ENCODE peak calls at places on chromosomes 13 and 19, in seven cellular contexts. One of them, this sample, is unnamed.

GRCh38 chr13:40440990-40441820 is 225.2 kb downstream of the FOXO1 start:
- DNase-seq in kidney: peak; percentile 89
- DNase-seq in stomach: peak; percentile 88
- DNase-seq in lower lobe of right lung: peak; percentile 55
- DNase-seq in lower leg skin: peak; percentile 63
- DNase-seq in fibroblast of mammary gland: peak; percentile 69
- DNase-seq in AG04450: no peak
- DNase-seq in this sample: peak; percentile 83

GRCh38 chr13:105159794-105160193 is 1375.7 kb downstream of the EFNB2 start:
- DNase-seq in fibroblast of mammary gland: no peak
- DNase-seq in lower lobe of right lung: no peak
- DNase-seq in lower leg skin: no peak
- DNase-seq in stomach: no peak
- DNase-seq in kidney: no peak
- DNase-seq in AG04450: no peak
- DNase-seq in this sample: no peak

GRCh38 chr13:32300406-32300805 is 14.8 kb downstream of the ZAR1L start:
- DNase-seq in kidney: no peak
- DNase-seq in stomach: no peak
- DNase-seq in fibroblast of mammary gland: no peak
- DNase-seq in AG04450: no peak
- DNase-seq in lower leg skin: no peak
- DNase-seq in lower lobe of right lung: no peak
- DNase-seq in this sample: no peak

GRCh38 chr19:6030214-6030507 is 52.2 kb upstream of the RANBP3 start:
- DNase-seq in stomach: no peak
- DNase-seq in fibroblast of mammary gland: peak; percentile 87
- DNase-seq in lower lobe of right lung: no peak
- DNase-seq in AG04450: peak; percentile 36
- DNase-seq in kidney: no peak
- DNase-seq in lower leg skin: no peak
- DNase-seq in this sample: no peak

GRCh38 chr13:81017525-81018152 is 676.7 kb upstream of the SPRY2 start:
- DNase-seq in lower lobe of right lung: no peak
- DNase-seq in lower leg skin: no peak
- DNase-seq in AG04450: no peak
- DNase-seq in stomach: no peak
- DNase-seq in fibroblast of mammary gland: peak; percentile 67
- DNase-seq in kidney: no peak
- DNase-seq in this sample: peak; percentile 7

GRCh38 chr13:73299787-73300186 is 241.0 kb downstream of the KLF5 start:
- DNase-seq in lower lobe of right lung: no peak
- DNase-seq in lower leg skin: no peak
- DNase-seq in kidney: no peak
- DNase-seq in AG04450: peak; percentile 13
- DNase-seq in fibroblast of mammary gland: no peak
- DNase-seq in stomach: no peak
- DNase-seq in this sample: no peak

GRCh38 chr19:16164222-16164890 is 9.0 kb downstream of the CIB3 start:
- DNase-seq in stomach: no peak
- DNase-seq in fibroblast of mammary gland: no peak
- DNase-seq in AG04450: no peak
- DNase-seq in lower lobe of right lung: no peak
- DNase-seq in kidney: no peak
- DNase-seq in lower leg skin: no peak
- DNase-seq in this sample: no peak

GRCh38 chr13:47708386-47708785 is 292.7 kb downstream of the SUCLA2 start:
- DNase-seq in AG04450: no peak
- DNase-seq in stomach: no peak
- DNase-seq in lower lobe of right lung: no peak
- DNase-seq in kidney: no peak
- DNase-seq in lower leg skin: no peak
- DNase-seq in fibroblast of mammary gland: peak; percentile 84
- DNase-seq in this sample: no peak

GRCh38 chr13:108777421-108778420 is 148.3 kb downstream of the MYO16 start:
- DNase-seq in stomach: no peak
- DNase-seq in kidney: no peak
- DNase-seq in lower lobe of right lung: no peak
- DNase-seq in fibroblast of mammary gland: peak; percentile 41
- DNase-seq in AG04450: peak; percentile 21
- DNase-seq in lower leg skin: no peak
- DNase-seq in this sample: no peak

GRCh38 chr13:112245179-112245724 is 130.9 kb upstream of the SPACA7 start:
- DNase-seq in AG04450: no peak
- DNase-seq in kidney: peak; percentile 59
- DNase-seq in lower lobe of right lung: no peak
- DNase-seq in lower leg skin: no peak
- DNase-seq in stomach: no peak
- DNase-seq in fibroblast of mammary gland: no peak
- DNase-seq in this sample: no peak

GRCh38 chr19:18401580-18402112 is 4.2 kb upstream of the LRRC25 start:
- DNase-seq in kidney: peak; percentile 80
- DNase-seq in lower lobe of right lung: peak; percentile 86
- DNase-seq in fibroblast of mammary gland: peak; percentile 71
- DNase-seq in lower leg skin: peak; percentile 74
- DNase-seq in stomach: no peak
- DNase-seq in AG04450: no peak
- DNase-seq in this sample: no peak

GRCh38 chr13:101258071-101258470 is 158.2 kb downstream of the NALCN start:
- DNase-seq in AG04450: no peak
- DNase-seq in stomach: no peak
- DNase-seq in kidney: no peak
- DNase-seq in fibroblast of mammary gland: peak; percentile 92
- DNase-seq in lower leg skin: no peak
- DNase-seq in lower lobe of right lung: no peak
- DNase-seq in this sample: no peak

GRCh38 chr19:39969681-39970423 is 1.1 kb upstream of the PSMC4 start:
- DNase-seq in lower lobe of right lung: no peak
- DNase-seq in kidney: no peak
- DNase-seq in fibroblast of mammary gland: no peak
- DNase-seq in stomach: peak; percentile 26
- DNase-seq in lower leg skin: no peak
- DNase-seq in AG04450: no peak
- DNase-seq in this sample: no peak

GRCh38 chr19:55437410-55437809 is 5.7 kb downstream of the SHISA7 start:
- DNase-seq in stomach: peak; percentile 55
- DNase-seq in kidney: no peak
- DNase-seq in fibroblast of mammary gland: peak; percentile 61
- DNase-seq in lower leg skin: no peak
- DNase-seq in AG04450: no peak
- DNase-seq in lower lobe of right lung: peak; percentile 71
- DNase-seq in this sample: no peak

GRCh38 chr13:100808848-100809247 is 134.3 kb upstream of the TMTC4 start:
- DNase-seq in lower lobe of right lung: no peak
- DNase-seq in fibroblast of mammary gland: no peak
- DNase-seq in AG04450: no peak
- DNase-seq in lower leg skin: no peak
- DNase-seq in kidney: no peak
- DNase-seq in stomach: no peak
- DNase-seq in this sample: no peak

GRCh38 chr19:16828990-16829821 is at the start of gene SIN3B:
- DNase-seq in stomach: peak; percentile 89
- DNase-seq in lower leg skin: peak; percentile 78
- DNase-seq in kidney: peak; percentile 94
- DNase-seq in fibroblast of mammary gland: peak; percentile 82
- DNase-seq in lower lobe of right lung: peak; percentile 86
- DNase-seq in AG04450: peak; percentile 54
- DNase-seq in this sample: peak; percentile 36

GRCh38 chr19:1261512-1261862 is 7.6 kb upstream of the CIRBP start:
- DNase-seq in kidney: peak; percentile 86
- DNase-seq in lower leg skin: no peak
- DNase-seq in stomach: no peak
- DNase-seq in AG04450: no peak
- DNase-seq in lower lobe of right lung: peak; percentile 61
- DNase-seq in fibroblast of mammary gland: no peak
- DNase-seq in this sample: no peak
- TF ChIP-seq CTCF in kidney: no peak
- TF ChIP-seq CTCF in lower leg skin: no peak
- TF ChIP-seq CTCF in stomach: no peak
- TF ChIP-seq CTCF in AG04450: peak; percentile 18
- TF ChIP-seq CTCF in lower lobe of right lung: no peak
- TF ChIP-seq CTCF in fibroblast of mammary gland: no peak
- TF ChIP-seq CTCF in this sample: peak; percentile 20

DNA sequence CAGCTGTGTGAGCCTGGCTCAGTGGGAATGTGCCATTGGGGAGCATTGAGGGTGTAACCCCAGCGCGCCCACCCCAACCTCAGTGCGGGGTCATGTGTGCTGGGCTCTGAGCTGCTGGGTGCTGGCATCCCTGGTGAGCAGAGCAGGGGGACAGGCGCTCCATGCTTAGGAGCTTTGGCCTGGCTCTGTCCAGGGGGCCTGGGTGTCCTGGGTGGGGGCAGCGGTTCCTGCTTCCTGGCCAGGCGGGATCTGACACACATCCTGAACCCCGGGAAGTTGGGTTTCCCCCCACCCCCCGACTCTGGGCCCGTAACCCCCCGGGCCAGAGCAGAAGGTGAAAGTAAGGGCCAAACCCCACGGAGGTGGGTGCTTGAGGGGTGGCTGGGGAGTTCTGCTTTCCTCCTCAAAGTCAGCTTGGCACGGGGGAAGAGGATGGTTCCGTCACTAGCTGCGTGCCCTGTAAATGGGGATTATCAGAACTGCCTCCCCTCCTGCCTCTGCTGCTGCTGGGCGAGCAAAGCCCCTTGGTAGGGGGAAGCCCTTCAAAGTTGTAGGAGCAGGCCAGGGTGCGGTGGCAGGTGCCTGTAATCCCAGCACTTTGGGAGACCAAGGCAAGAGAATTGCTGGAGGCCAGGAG is 1.7 kb downstream of the LRP3 start:
- DNase-seq in fibroblast of mammary gland: no peak
- DNase-seq in kidney: peak; percentile 69
- DNase-seq in lower lobe of right lung: no peak
- DNase-seq in lower leg skin: no peak
- DNase-seq in stomach: no peak
- DNase-seq in AG04450: no peak
- DNase-seq in this sample: no peak
- H3K4me3 ChIP-seq in fibroblast of mammary gland: peak overlapping the region; percentile 55
- H3K4me3 ChIP-seq in kidney: peak overlapping the region; percentile 9
- H3K4me3 ChIP-seq in lower lobe of right lung: peak overlapping the region; percentile 60
- H3K4me3 ChIP-seq in lower leg skin: no peak overlapping the region
- H3K4me3 ChIP-seq in stomach: peak overlapping the region; percentile 75
- H3K4me3 ChIP-seq in AG04450: peak overlapping the region; percentile 66
- H3K4me3 ChIP-seq in this sample: no peak overlapping the region

DNA sequence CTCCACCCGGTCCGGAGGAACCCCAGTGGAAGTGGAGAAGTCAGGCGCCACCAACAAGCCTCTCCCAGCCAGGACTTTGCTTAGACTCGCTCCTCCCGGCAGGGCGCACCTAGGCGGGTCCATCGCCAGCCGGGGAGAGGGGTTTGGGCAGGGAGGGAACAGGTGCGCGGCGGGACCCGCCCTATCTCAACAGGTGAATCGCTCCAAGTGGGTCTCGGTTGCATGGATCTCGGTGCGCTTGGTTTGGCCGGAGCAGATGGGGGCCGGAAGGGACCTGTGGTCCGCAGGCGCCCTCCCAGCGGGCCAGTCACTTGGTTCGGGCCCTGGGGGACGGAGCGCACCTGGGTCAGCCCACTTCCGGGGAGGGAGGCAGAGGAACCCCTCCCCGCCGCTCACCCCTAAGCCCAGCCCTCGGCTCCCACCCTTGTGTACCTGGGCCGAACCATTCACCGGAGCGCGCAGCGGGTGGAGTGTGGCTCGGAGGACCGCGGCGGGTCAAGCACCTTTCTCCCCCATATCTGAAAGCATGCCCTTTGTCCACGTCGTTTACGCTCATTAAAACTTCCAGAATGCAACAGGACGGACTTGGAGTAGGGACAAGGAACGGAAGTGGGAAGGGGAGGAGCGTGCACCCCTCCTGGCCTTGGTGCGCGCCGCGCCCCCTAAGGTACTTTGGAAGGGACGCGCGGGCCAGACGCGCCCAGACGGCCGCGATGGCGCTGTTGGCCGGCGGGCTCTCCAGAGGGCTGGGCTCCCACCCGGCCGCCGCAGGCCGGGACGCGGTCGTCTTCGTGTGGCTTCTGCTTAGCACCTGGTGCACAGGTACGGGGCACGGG is at the start of gene LSR:
- DNase-seq in lower lobe of right lung: peak; percentile 92
- DNase-seq in lower leg skin: peak; percentile 70
- DNase-seq in AG04450: no peak
- DNase-seq in stomach: peak; percentile 94
- DNase-seq in kidney: peak; percentile 97
- DNase-seq in fibroblast of mammary gland: no peak
- DNase-seq in this sample: peak; percentile 54
- TF ChIP-seq CTCF in lower lobe of right lung: no peak
- TF ChIP-seq CTCF in lower leg skin: peak; percentile 20
- TF ChIP-seq CTCF in AG04450: no peak
- TF ChIP-seq CTCF in stomach: no peak
- TF ChIP-seq CTCF in kidney: no peak
- TF ChIP-seq CTCF in fibroblast of mammary gland: no peak
- TF ChIP-seq CTCF in this sample: no peak

GRCh38 chr19:46744005-46744691 is 1.7 kb upstream of the FKRP start:
- DNase-seq in fibroblast of mammary gland: no peak
- DNase-seq in lower leg skin: no peak
- DNase-seq in stomach: no peak
- DNase-seq in lower lobe of right lung: no peak
- DNase-seq in kidney: no peak
- DNase-seq in AG04450: no peak
- DNase-seq in this sample: no peak

GRCh38 chr19:46746281-46746965 is at the start of gene STRN4:
- DNase-seq in kidney: peak; percentile 77
- DNase-seq in lower lobe of right lung: no peak
- DNase-seq in lower leg skin: no peak
- DNase-seq in AG04450: no peak
- DNase-seq in fibroblast of mammary gland: no peak
- DNase-seq in stomach: peak; percentile 67
- DNase-seq in this sample: no peak

GRCh38 chr19:46745030-46745429 is 827 bp upstream of the FKRP start:
- DNase-seq in stomach: no peak
- DNase-seq in AG04450: no peak
- DNase-seq in lower lobe of right lung: no peak
- DNase-seq in kidney: peak; percentile 60
- DNase-seq in lower leg skin: no peak
- DNase-seq in fibroblast of mammary gland: no peak
- DNase-seq in this sample: no peak

GRCh38 chr19:46748325-46749109 is 2.3 kb upstream of the STRN4 start:
- DNase-seq in fibroblast of mammary gland: peak; percentile 69
- DNase-seq in AG04450: no peak
- DNase-seq in kidney: peak; percentile 83
- DNase-seq in stomach: peak; percentile 69
- DNase-seq in lower lobe of right lung: peak; percentile 78
- DNase-seq in lower leg skin: no peak
- DNase-seq in this sample: no peak

DNA sequence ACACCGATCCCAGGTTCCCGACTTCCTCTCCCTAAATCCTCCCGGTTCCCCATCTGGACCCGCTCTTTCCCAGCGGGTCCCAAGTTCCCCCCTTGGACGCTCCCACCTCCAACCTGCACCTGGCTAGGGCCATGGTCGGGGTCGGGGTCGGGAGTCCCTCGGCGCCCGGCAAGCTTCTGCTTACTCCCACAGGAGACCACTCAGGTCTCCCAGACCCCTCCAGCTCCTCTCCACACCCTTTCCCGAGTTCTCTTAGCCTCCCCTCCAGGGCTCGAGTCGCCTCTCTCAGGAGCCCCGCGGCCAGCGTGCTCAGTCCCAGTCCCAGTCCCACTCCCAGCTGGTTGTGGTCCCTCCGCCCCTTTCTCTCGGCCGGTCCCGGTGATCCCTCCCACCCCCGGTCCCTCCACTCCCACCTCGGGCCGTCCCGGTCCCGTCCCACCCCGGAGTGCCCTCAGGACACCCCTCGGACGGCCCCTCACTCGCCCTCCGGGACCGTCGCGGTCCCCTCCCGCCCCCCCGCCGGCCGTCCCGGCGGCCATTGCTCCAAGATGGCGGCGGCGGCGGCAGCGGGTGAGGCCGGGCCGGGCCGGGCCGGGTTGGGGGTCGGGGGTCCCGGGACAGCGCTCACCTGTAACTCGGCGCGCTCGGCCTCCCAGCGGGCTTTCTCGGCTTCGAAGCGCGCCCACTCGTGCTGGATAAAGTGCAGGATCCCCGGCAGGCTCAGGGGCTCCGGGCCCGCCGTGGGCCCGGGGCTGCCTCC is at the start of gene FKRP:
- DNase-seq in fibroblast of mammary gland: no peak
- DNase-seq in AG04450: no peak
- DNase-seq in kidney: peak; percentile 79
- DNase-seq in lower lobe of right lung: no peak
- DNase-seq in stomach: peak; percentile 32
- DNase-seq in lower leg skin: no peak
- DNase-seq in this sample: no peak
- H3K4me3 ChIP-seq in fibroblast of mammary gland: peak within 1 kb of the TSS; percentile 89
- H3K4me3 ChIP-seq in AG04450: peak within 1 kb of the TSS; percentile 89
- H3K4me3 ChIP-seq in kidney: peak within 1 kb of the TSS; percentile 90
- H3K4me3 ChIP-seq in lower lobe of right lung: peak within 1 kb of the TSS; percentile 96
- H3K4me3 ChIP-seq in stomach: peak within 1 kb of the TSS; percentile 98
- H3K4me3 ChIP-seq in lower leg skin: peak within 1 kb of the TSS; percentile 85
- H3K4me3 ChIP-seq in this sample: peak within 1 kb of the TSS; percentile 83

This sample was measured in epithelial cell of proximal tubule.